ENCODE peak calls at places on chromosomes 16 and 17, in six cellular contexts. C is dorsolateral prefrontal cortex; N is left ventricle myocardium inferior; L is NT2/D1; O is activated naive CD4-positive, alpha-beta T cell treated with Interleukin-2 at 50 U/mL for 16 hours; Y is type B pancreatic cell. X is an unnamed sample.

GRCh38 chr17:27577884-27578717 is 52.9 kb upstream of the LGALS9 start:
- DNase-seq in C (no peak), N (peak), L (no peak), O (no peak), Y (no peak), X (no peak)

GRCh38 chr17:78127888-78128615 is 503 bp downstream of the TMC6 start:
- DNase-seq in C (no peak), N (no peak), L (no peak), O (peak), Y (no peak), X (no peak)

GRCh38 chr16:90078594-90078895 is 1.4 kb upstream of the PRDM7 start:
- DNase-seq in C (no peak), N (no peak), L (no peak), O (no peak), Y (no peak), X (no peak)

GRCh38 chr17:6028294-6028693 is 41.9 kb upstream of the WSCD1 start:
- DNase-seq in C (no peak), N (no peak), L (no peak), O (no peak), Y (no peak), X (no peak)

GRCh38 chr16:14600164-14600563 is 29.9 kb downstream of the PARN start:
- DNase-seq in C (no peak), N (no peak), L (peak), O (no peak), Y (no peak), X (no peak)

GRCh38 chr17:8332688-8333087 is 7.0 kb upstream of the ODF4 start:
- DNase-seq in C (no peak), N (peak), L (no peak), O (no peak), Y (no peak), X (no peak)

GRCh38 chr16:57137043-57137442 is 44.7 kb downstream of the CPNE2 start:
- DNase-seq in C (no peak), N (no peak), L (no peak), O (no peak), Y (no peak), X (no peak)

GRCh38 chr17:50337956-50338355 is 8.0 kb upstream of the XYLT2 start:
- DNase-seq in C (no peak), N (no peak), L (no peak), O (no peak), Y (no peak), X (no peak)

GRCh38 chr16:85036398-85037049 is 8.9 kb downstream of the KIAA0513 start:
- DNase-seq in C (no peak), N (no peak), L (no peak), O (no peak), Y (no peak), X (no peak)

GRCh38 chr17:7846765-7847661 is 7.9 kb upstream of the TMEM88 start:
- DNase-seq in C (no peak), N (no peak), L (no peak), O (no peak), Y (no peak), X (peak)

GRCh38 chr17:2532146-2532720 is 20.5 kb upstream of the METTL16 start:
- DNase-seq in C (no peak), N (no peak), L (no peak), O (no peak), Y (no peak), X (no peak)

GRCh38 chr17:37513711-37514110 is 24.0 kb downstream of the DUSP14 start:
- DNase-seq in C (no peak), N (no peak), L (no peak), O (no peak), Y (no peak), X (no peak)

GRCh38 chr16:71885261-71885650 is 1.3 kb upstream of the ZNF821 start:
- DNase-seq in C (no peak), N (no peak), L (no peak), O (no peak), Y (no peak), X (no peak)

GRCh38 chr16:70723740-70724145 is 37.9 kb upstream of the MTSS2 start:
- DNase-seq in C (no peak), N (no peak), L (no peak), O (no peak), Y (no peak), X (no peak)

GRCh38 chr16:10510279-10510678 is 70.1 kb downstream of the EMP2 start:
- DNase-seq in C (no peak), N (no peak), L (no peak), O (no peak), Y (no peak), X (no peak)

GRCh38 chr17:1511756-1512321 is 4.6 kb downstream of the INPP5K start:
- DNase-seq in C (no peak), N (no peak), L (no peak), O (no peak), Y (no peak), X (no peak)

GRCh38 chr17:41417576-41418015 is 6.8 kb downstream of the KRT37 start:
- DNase-seq in C (no peak), N (no peak), L (no peak), O (no peak), Y (no peak), X (no peak)